ENCODE peak calls at places on chromosomes 12 and 14, in eight cellular contexts. O is heart left ventricle, U is fibroblast of mammary gland, F is psoas muscle, M is AG10803, N is right atrium auricular region, L is fibroblast of pulmonary artery, J is neural crest cell. A is an unnamed sample.

GRCh38 chr12:120474092-120474960 is 4.8 kb upstream of the SRSF9 start:
- DNase-seq in O (no peak), U (peak; percentile 71), F (no peak), M (peak; percentile 73), N (no peak), L (peak; percentile 65), J (no peak), A (no peak)

GRCh38 chr12:49983892-49984291 is 11.1 kb downstream of the AQP6 start:
- DNase-seq in O (no peak), U (peak; percentile 85), F (no peak), M (peak; percentile 73), N (no peak), L (peak; percentile 89), J (no peak), A (peak; percentile 83)

GRCh38 chr12:64680235-64680634 is 69.9 kb downstream of the RASSF3 start:
- DNase-seq in O (no peak), U (no peak), F (no peak), M (no peak), N (no peak), L (no peak), J (no peak), A (no peak)

GRCh38 chr14:55454264-55455151 is 14.1 kb upstream of the TBPL2 start:
- DNase-seq in O (peak; percentile 36), U (peak; percentile 92), F (no peak), M (peak; percentile 52), N (no peak), L (peak; percentile 92), J (no peak), A (no peak)

GRCh38 chr14:68807148-68807600 is 14.3 kb upstream of the ZFP36L1 start:
- DNase-seq in O (peak; percentile 73), U (peak; percentile 82), F (peak; percentile 56), M (peak; percentile 89), N (peak; percentile 68), L (peak; percentile 92), J (no peak), A (peak; percentile 93)

GRCh38 chr14:102317564-102318248 is 1.8 kb upstream of the ZNF839 start:
- DNase-seq in O (peak; percentile 81), U (peak; percentile 18), F (no peak), M (peak; percentile 23), N (no peak), L (peak; percentile 20), J (no peak), A (no peak)

GRCh38 chr12:107394693-107395092 is 290.9 kb upstream of the PWP1 start:
- DNase-seq in O (no peak), U (no peak), F (no peak), M (no peak), N (no peak), L (no peak), J (no peak), A (no peak)

GRCh38 chr12:52524898-52525591 is 4.9 kb upstream of the KRT5 start:
- DNase-seq in O (no peak), U (no peak), F (no peak), M (no peak), N (peak; percentile 1), L (no peak), J (no peak), A (peak; percentile 63)

GRCh38 chr12:95820096-95820703 is 29.6 kb upstream of the NTN4 start:
- DNase-seq in O (no peak), U (peak; percentile 66), F (no peak), M (peak; percentile 55), N (no peak), L (peak; percentile 69), J (no peak), A (no peak)

GRCh38 chr14:64293976-64294671 is at the start of gene ESR2:
- DNase-seq in O (peak; percentile 33), U (peak; percentile 37), F (no peak), M (peak; percentile 12), N (no peak), L (peak; percentile 50), J (peak; percentile 27), A (peak; percentile 82)

GRCh38 chr14:21668377-21668776 is 5.2 kb downstream of the OR4E1 start:
- DNase-seq in O (no peak), U (peak; percentile 89), F (no peak), M (no peak), N (no peak), L (peak; percentile 86), J (no peak), A (no peak)

GRCh38 chr14:58276208-58276607 is 22.1 kb upstream of the ARID4A start:
- DNase-seq in O (no peak), U (no peak), F (no peak), M (no peak), N (no peak), L (no peak), J (no peak), A (no peak)

GRCh38 chr12:126171936-126172559 is 1106.8 kb downstream of the AACS start:
- DNase-seq in O (no peak), U (no peak), F (no peak), M (no peak), N (no peak), L (peak; percentile 31), J (no peak), A (no peak)

GRCh38 chr14:31042300-31042699 is 16.1 kb upstream of the STRN3 start:
- DNase-seq in O (no peak), U (no peak), F (no peak), M (no peak), N (no peak), L (no peak), J (no peak), A (no peak)

GRCh38 chr12:9760699-9761406 is at the start of gene CD69:
- DNase-seq in O (no peak), U (no peak), F (no peak), M (no peak), N (no peak), L (no peak), J (no peak), A (no peak)

GRCh38 chr12:93101367-93101766 is 172.3 kb upstream of the EEA1 start:
- DNase-seq in O (no peak), U (no peak), F (no peak), M (no peak), N (no peak), L (no peak), J (no peak), A (no peak)

GRCh38 chr12:81123611-81124010 is 45.7 kb downstream of the ACSS3 start:
- DNase-seq in O (no peak), U (no peak), F (no peak), M (no peak), N (no peak), L (no peak), J (no peak), A (no peak)

GRCh38 chr12:81125691-81126090 is 47.8 kb downstream of the ACSS3 start:
- DNase-seq in O (no peak), U (no peak), F (no peak), M (no peak), N (no peak), L (no peak), J (no peak), A (no peak)

DNA sequence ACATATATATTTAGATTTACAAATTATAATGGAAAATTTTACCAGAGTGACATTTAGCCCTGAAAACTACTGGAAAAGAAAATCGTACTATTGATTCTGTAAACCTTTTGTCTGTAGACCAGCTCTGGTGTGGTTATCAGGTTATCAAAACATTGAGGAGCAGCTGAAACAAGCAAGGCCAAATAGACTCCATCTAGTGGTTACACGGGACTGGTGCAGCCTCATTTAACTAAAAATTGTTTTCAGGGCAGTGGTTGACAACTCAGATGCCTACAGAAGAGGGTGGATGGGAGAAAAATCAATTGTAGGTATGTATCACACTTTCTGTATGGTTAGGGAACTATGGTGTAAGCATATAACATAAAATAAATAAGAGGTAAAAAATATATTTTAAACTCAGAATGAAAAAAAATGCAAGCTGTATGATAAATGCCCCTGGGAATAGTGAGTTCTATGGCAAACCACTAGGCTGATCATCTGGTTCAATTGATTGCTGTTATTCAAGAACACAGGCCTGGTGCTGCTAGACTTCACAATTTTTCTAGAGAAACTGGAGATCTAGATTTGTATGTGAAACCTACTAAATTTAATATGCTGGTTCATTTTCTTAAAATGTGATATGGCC is 51.2 kb downstream of the ACSS3 start:
- DNase-seq in O (peak; percentile 24), U (peak; percentile 60), F (no peak), M (peak; percentile 51), N (no peak), L (peak; percentile 61), J (peak; percentile 14), A (no peak)
- TF ChIP-seq CTCF in O (peak; percentile 58), U (peak; percentile 95), F (peak; percentile 69), M (peak; percentile 96), N (peak; percentile 80), L (peak; percentile 96), J (peak; percentile 88), A (peak; percentile 84)

DNA sequence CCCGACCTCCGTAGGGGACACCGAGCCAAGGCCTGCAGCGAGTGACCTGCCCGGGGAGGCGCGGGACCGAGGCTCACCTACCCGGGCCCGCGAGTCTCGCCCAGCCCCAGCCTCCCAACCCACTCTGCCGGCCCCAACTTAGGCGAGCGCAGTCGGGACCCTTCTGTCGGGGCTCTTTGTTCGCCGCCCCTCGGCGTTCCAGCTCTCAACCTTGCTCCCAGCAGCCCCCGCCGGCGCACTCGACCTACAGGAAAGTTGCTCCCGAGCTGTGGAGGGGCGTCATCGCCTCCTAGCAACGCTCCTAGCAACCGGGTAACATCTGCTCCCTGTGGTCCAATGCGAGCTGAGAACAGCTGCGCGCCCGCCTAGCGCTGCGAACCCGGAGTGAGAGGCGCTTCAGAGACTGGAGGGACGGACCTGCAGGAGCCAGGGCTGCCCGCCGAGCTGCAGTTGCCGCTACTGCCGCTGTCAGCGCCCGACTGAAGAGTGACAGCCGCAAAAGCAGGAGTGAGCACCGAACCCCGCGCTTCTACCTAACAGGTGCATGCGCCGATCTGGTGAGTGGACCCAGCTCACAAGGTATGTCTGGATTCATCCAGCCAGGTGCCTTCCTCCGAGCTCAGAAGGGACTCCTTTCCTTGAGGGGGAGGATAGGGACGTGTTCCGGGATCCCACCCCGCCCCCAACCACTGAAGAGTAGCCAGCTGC is 354.9 kb downstream of the SNAPC1 start:
- DNase-seq in O (peak; percentile 68), U (peak; percentile 30), F (peak; percentile 50), M (peak; percentile 38), N (peak; percentile 64), L (peak; percentile 60), J (peak; percentile 80), A (peak; percentile 93)
- TF ChIP-seq CTCF in O (no peak), U (no peak), F (peak; percentile 27), M (peak; percentile 27), N (peak; percentile 48), L (peak; percentile 20), J (peak; percentile 68), A (peak; percentile 52)

GRCh38 chr14:23360496-23360895 is 4.5 kb downstream of the EFS start:
- DNase-seq in O (no peak), U (no peak), F (no peak), M (no peak), N (no peak), L (no peak), J (no peak), A (peak; percentile 77)
- TF ChIP-seq CTCF in O (no peak), U (no peak), F (no peak), M (no peak), N (peak; percentile 39), L (no peak), J (no peak), A (peak; percentile 13)

GRCh38 chr14:44657688-44658388 is 150.8 kb upstream of the FSCB start:
- DNase-seq in O (no peak), U (no peak), F (no peak), M (no peak), N (no peak), L (peak; percentile 74), J (no peak), A (no peak)
- TF ChIP-seq CTCF in O (no peak), U (no peak), F (no peak), M (no peak), N (peak; percentile 38), L (peak; percentile 65), J (peak; percentile 59), A (peak; percentile 26)

A was measured in osteocyte.